ENCODE peak calls at places on chromosomes 1 and 21, in six cellular contexts. H is mammary epithelial cell, T is MM.1S, Z is OCI-LY7, R is astrocyte of the spinal cord, S is lower lobe of right lung. B is an unnamed sample.

GRCh38 chr1:44808063-44808937 is at the start of gene BTBD19:
- DNase-seq in H (no peak), T (no peak), Z (no peak), R (peak), S (peak), B (peak)

GRCh38 chr1:231626951-231627614 is 493 bp downstream of the DISC1 start:
- DNase-seq in H (no peak), T (no peak), Z (no peak), R (peak), S (peak), B (peak)

GRCh38 chr1:196910208-196910607 is 22.4 kb downstream of the CFHR4 start:
- DNase-seq in H (no peak), T (no peak), Z (no peak), R (no peak), S (no peak), B (no peak)

GRCh38 chr1:27428316-27429028 is 36.0 kb downstream of the GPR3 start:
- DNase-seq in H (no peak), T (no peak), Z (no peak), R (no peak), S (no peak), B (peak)

GRCh38 chr1:2060082-2060481 is 9.9 kb downstream of the PRKCZ start:
- DNase-seq in H (no peak), T (no peak), Z (no peak), R (no peak), S (peak), B (no peak)

GRCh38 chr1:205379056-205379455 is 22.3 kb upstream of the KLHDC8A start:
- DNase-seq in H (no peak), T (no peak), Z (no peak), R (no peak), S (no peak), B (no peak)

GRCh38 chr1:204426035-204426436 is 14.4 kb upstream of the PPP1R15B start:
- DNase-seq in H (peak), T (no peak), Z (no peak), R (peak), S (no peak), B (peak)

GRCh38 chr1:213511173-213511572 is 460.1 kb downstream of the RPS6KC1 start:
- DNase-seq in H (no peak), T (no peak), Z (no peak), R (no peak), S (no peak), B (no peak)

GRCh38 chr21:46096997-46097825 is 701 bp upstream of the COL6A2 start:
- DNase-seq in H (no peak), T (no peak), Z (no peak), R (no peak), S (no peak), B (no peak)

GRCh38 chr1:223870617-223871574 is 25.1 kb upstream of the TP53BP2 start:
- DNase-seq in H (no peak), T (no peak), Z (no peak), R (no peak), S (peak), B (no peak)

GRCh38 chr1:55064861-55065263 is 25.5 kb downstream of the PCSK9 start:
- DNase-seq in H (no peak), T (no peak), Z (no peak), R (peak), S (no peak), B (peak)

GRCh38 chr1:97136971-97137370 is 415.4 kb downstream of the PTBP2 start:
- DNase-seq in H (no peak), T (no peak), Z (no peak), R (no peak), S (no peak), B (no peak)

GRCh38 chr1:204574016-204574855 is 58.0 kb downstream of the MDM4 start:
- DNase-seq in H (no peak), T (no peak), Z (no peak), R (no peak), S (no peak), B (peak)

GRCh38 chr21:45116066-45116465 is 41.7 kb downstream of the ADARB1 start:
- DNase-seq in H (no peak), T (no peak), Z (no peak), R (no peak), S (no peak), B (no peak)

GRCh38 chr1:18344755-18345154 is 136.0 kb upstream of the KLHDC7A start:
- DNase-seq in H (no peak), T (no peak), Z (no peak), R (no peak), S (no peak), B (no peak)

GRCh38 chr1:110336300-110337039 is 2.7 kb upstream of the RBM15 start:
- DNase-seq in H (no peak), T (no peak), Z (no peak), R (peak), S (no peak), B (peak)

GRCh38 chr1:21338568-21339401 is 48.5 kb upstream of the ECE1 start:
- DNase-seq in H (no peak), T (no peak), Z (no peak), R (peak), S (peak), B (no peak)

GRCh38 chr1:192010406-192010805 is 147.9 kb upstream of the RGS18 start:
- DNase-seq in H (no peak), T (no peak), Z (no peak), R (peak), S (no peak), B (peak)

GRCh38 chr1:15114884-15115283 is 38.7 kb upstream of the TMEM51 start:
- DNase-seq in H (no peak), T (no peak), Z (no peak), R (no peak), S (no peak), B (no peak)

GRCh38 chr1:92960395-92961130 is 699 bp downstream of the DIPK1A start:
- DNase-seq in H (peak), T (peak), Z (peak), R (peak), S (peak), B (peak)

GRCh38 chr21:45427331-45428271 is 22.6 kb downstream of the COL18A1 start:
- DNase-seq in H (peak), T (no peak), Z (no peak), R (peak), S (no peak), B (peak)

GRCh38 chr1:219160942-219161341 is 12.7 kb upstream of the LYPLAL1 start:
- DNase-seq in H (no peak), T (no peak), Z (no peak), R (no peak), S (no peak), B (no peak)

GRCh38 chr1:47235280-47235679 is 3.3 kb upstream of the TAL1 start:
- DNase-seq in H (no peak), T (no peak), Z (no peak), R (no peak), S (peak), B (no peak)

GRCh38 chr1:75203415-75204277 is 69.5 kb downstream of the LHX8 start:
- DNase-seq in H (peak), T (peak), Z (peak), R (peak), S (no peak), B (peak)

GRCh38 chr1:36068866-36069265 is 15.0 kb upstream of the TEKT2 start:
- DNase-seq in H (no peak), T (no peak), Z (no peak), R (no peak), S (no peak), B (no peak)

GRCh38 chr1:30804822-30805221 is 47.2 kb upstream of the LAPTM5 start:
- DNase-seq in H (no peak), T (no peak), Z (no peak), R (no peak), S (no peak), B (no peak)

GRCh38 chr1:157966034-157966671 is 27.3 kb upstream of the KIRREL1 start:
- DNase-seq in H (no peak), T (no peak), Z (no peak), R (peak), S (no peak), B (peak)

GRCh38 chr1:179300112-179300511 is 6.5 kb downstream of the SOAT1 start:
- DNase-seq in H (no peak), T (no peak), Z (no peak), R (no peak), S (no peak), B (no peak)

DNA sequence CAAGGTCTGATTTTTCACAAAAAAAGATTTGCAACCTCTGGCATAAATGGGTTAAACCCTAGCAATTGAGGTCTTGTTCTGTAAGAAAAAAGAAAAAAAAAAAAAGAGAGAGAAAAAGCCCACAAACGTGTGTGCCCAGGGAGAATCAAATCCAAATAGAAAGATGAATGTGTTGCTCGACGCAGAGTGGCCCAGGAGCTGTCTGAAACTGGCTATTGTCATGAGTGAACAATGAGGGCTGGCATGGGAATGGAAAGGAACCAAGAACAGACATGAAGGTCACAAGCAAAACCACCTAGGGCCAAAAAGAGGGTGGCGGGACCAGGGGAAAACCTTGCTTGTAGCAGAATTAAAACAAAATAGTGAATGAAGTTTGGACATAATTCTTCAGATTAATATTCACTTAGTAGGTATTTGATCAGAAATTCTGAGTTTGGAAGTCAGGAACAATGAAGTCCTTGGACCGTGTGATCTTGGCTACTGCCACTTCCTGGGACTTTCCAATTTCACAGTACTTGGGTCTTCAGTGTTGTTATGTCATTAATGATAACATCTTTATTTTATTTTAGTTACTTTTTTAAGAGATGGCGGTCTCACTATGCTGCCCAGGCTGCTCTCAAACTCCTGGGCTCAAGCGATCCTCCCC is 3.1 kb downstream of the ENO1 start:
- DNase-seq in H (no peak), T (no peak), Z (no peak), R (no peak), S (no peak), B (no peak)
- H3K4me3 ChIP-seq in H (peak), T (no peak), Z (peak), R (peak), S (peak), B (peak)

DNA sequence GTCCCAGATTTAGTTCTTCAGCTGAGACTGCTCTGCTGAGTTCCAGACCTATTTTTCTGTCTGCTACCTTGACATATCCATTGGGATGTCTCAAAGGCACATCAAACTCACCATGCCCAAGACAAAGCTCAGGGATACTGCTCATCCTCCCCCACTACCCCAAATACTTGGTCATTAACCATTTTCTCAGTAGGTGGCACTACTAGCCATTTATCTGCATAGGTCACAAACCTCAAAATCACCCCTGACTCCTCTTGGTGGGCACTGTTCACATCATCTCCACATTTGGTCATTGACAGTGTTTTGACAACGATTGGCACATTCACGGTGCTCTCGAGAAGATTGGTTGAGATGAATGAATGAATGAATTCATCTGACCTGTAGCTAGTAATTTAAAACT is 32.1 kb downstream of the CACNA1S start:
- DNase-seq in H (no peak), T (no peak), Z (peak), R (no peak), S (no peak), B (no peak)
- TF ChIP-seq CTCF in H (no peak), T (peak), Z (peak), R (no peak), S (no peak), B (no peak)

GRCh38 chr1:41496080-41497055 is 11.9 kb upstream of the EDN2 start:
- DNase-seq in H (peak), T (peak), Z (no peak), R (peak), S (peak), B (peak)
- H3K4me3 ChIP-seq in H (no peak), T (peak), Z (no peak), R (no peak), S (peak), B (peak)

GRCh38 chr1:178031856-178032320 is 62.0 kb upstream of the RASAL2 start:
- DNase-seq in H (peak), T (peak), Z (peak), R (peak), S (peak), B (peak)
- TF ChIP-seq CTCF in H (peak), T (peak), Z (peak), R (peak), S (peak), B (peak)

GRCh38 chr1:65309317-65310077 is at the start of gene DNAJC6:
- DNase-seq in H (peak), T (no peak), Z (no peak), R (peak), S (peak), B (peak)

GRCh38 chr1:65308781-65309316 is 494 bp upstream of the DNAJC6 start:
- DNase-seq in H (no peak), T (no peak), Z (no peak), R (no peak), S (no peak), B (no peak)

DNA sequence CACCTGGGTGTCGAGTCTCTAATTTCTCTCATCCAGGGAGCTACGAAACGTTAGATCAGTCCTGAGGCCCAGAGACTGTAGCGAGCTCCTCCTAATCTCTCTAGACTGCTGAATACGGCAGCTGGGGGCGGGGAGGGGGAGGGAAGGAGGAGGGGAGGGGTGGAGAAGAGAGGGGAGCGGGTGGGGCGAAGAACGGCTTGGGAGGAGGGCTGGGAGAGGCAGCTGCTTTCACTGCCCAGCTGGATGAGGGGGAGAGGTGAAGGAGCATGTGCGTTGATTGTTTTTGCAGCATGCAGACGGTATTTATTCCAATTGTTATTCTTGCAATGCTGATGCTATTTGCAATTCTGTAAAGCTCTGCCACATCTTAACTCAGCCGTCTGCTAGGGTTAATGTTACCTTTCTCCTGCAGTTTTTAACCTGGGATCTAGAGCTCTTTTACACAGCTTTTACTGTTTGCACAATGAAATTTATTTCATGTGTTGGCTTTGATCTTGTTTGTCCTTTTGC is 790 bp downstream of the DNAJC6 start:
- DNase-seq in H (no peak), T (no peak), Z (no peak), R (no peak), S (no peak), B (no peak)
- H3K4me3 ChIP-seq in H (peak), T (no peak), Z (no peak), R (peak), S (peak), B (peak)